ENCODE peak calls at places on chromosome 15, in five cellular contexts. One of them, this sample, is unnamed.

GRCh38 chr15:71810256-71811035 is at the start of gene NR2E3:
- DNase-seq in stimulated activated naive CD8-positive, alpha-beta T cell treated with anti-CD3 and anti-CD28 coated beads, Interleukin-15, Interleukin-2, amounts not matched to agents 100 U/mL and 50 U/mL, for 24 hours: no peak
- DNase-seq in C1 segment of cervical spinal cord: no peak
- DNase-seq in HL-60: no peak
- DNase-seq in GM12892: no peak
- DNase-seq in this sample: no peak

GRCh38 chr15:89860851-89861360 is 32.9 kb downstream of the AP3S2 start:
- DNase-seq in stimulated activated naive CD8-positive, alpha-beta T cell treated with anti-CD3 and anti-CD28 coated beads, Interleukin-15, Interleukin-2, amounts not matched to agents 100 U/mL and 50 U/mL, for 24 hours: no peak
- DNase-seq in HL-60: no peak
- DNase-seq in GM12892: no peak
- DNase-seq in C1 segment of cervical spinal cord: no peak
- DNase-seq in this sample: no peak

GRCh38 chr15:59917504-59918157 is 86.5 kb upstream of the FOXB1 start:
- DNase-seq in C1 segment of cervical spinal cord: no peak
- DNase-seq in HL-60: peak
- DNase-seq in GM12892: peak
- DNase-seq in stimulated activated naive CD8-positive, alpha-beta T cell treated with anti-CD3 and anti-CD28 coated beads, Interleukin-15, Interleukin-2, amounts not matched to agents 100 U/mL and 50 U/mL, for 24 hours: peak
- DNase-seq in this sample: peak

GRCh38 chr15:70578196-70578595 is 185.2 kb downstream of the UACA start:
- DNase-seq in C1 segment of cervical spinal cord: no peak
- DNase-seq in HL-60: no peak
- DNase-seq in stimulated activated naive CD8-positive, alpha-beta T cell treated with anti-CD3 and anti-CD28 coated beads, Interleukin-15, Interleukin-2, amounts not matched to agents 100 U/mL and 50 U/mL, for 24 hours: no peak
- DNase-seq in GM12892: no peak
- DNase-seq in this sample: no peak

GRCh38 chr15:72919936-72920455 is 132.3 kb upstream of the NEO1 start:
- DNase-seq in HL-60: no peak
- DNase-seq in stimulated activated naive CD8-positive, alpha-beta T cell treated with anti-CD3 and anti-CD28 coated beads, Interleukin-15, Interleukin-2, amounts not matched to agents 100 U/mL and 50 U/mL, for 24 hours: no peak
- DNase-seq in GM12892: no peak
- DNase-seq in C1 segment of cervical spinal cord: no peak
- DNase-seq in this sample: no peak

GRCh38 chr15:41492597-41493204 is 973 bp upstream of the ITPKA start:
- DNase-seq in HL-60: no peak
- DNase-seq in C1 segment of cervical spinal cord: no peak
- DNase-seq in GM12892: no peak
- DNase-seq in stimulated activated naive CD8-positive, alpha-beta T cell treated with anti-CD3 and anti-CD28 coated beads, Interleukin-15, Interleukin-2, amounts not matched to agents 100 U/mL and 50 U/mL, for 24 hours: no peak
- DNase-seq in this sample: no peak

GRCh38 chr15:101479851-101480612 is 9.5 kb downstream of the PCSK6 start:
- DNase-seq in GM12892: no peak
- DNase-seq in HL-60: no peak
- DNase-seq in stimulated activated naive CD8-positive, alpha-beta T cell treated with anti-CD3 and anti-CD28 coated beads, Interleukin-15, Interleukin-2, amounts not matched to agents 100 U/mL and 50 U/mL, for 24 hours: no peak
- DNase-seq in C1 segment of cervical spinal cord: no peak
- DNase-seq in this sample: peak

GRCh38 chr15:45425135-45425534 is 46.8 kb upstream of the GATM start:
- DNase-seq in HL-60: no peak
- DNase-seq in stimulated activated naive CD8-positive, alpha-beta T cell treated with anti-CD3 and anti-CD28 coated beads, Interleukin-15, Interleukin-2, amounts not matched to agents 100 U/mL and 50 U/mL, for 24 hours: no peak
- DNase-seq in C1 segment of cervical spinal cord: no peak
- DNase-seq in GM12892: no peak
- DNase-seq in this sample: no peak

GRCh38 chr15:41967506-41968206 is 4.7 kb downstream of the EHD4 start:
- DNase-seq in C1 segment of cervical spinal cord: no peak
- DNase-seq in GM12892: no peak
- DNase-seq in stimulated activated naive CD8-positive, alpha-beta T cell treated with anti-CD3 and anti-CD28 coated beads, Interleukin-15, Interleukin-2, amounts not matched to agents 100 U/mL and 50 U/mL, for 24 hours: no peak
- DNase-seq in HL-60: peak
- DNase-seq in this sample: no peak

GRCh38 chr15:79340315-79340602 is 29.3 kb downstream of the TMED3 start:
- DNase-seq in HL-60: no peak
- DNase-seq in stimulated activated naive CD8-positive, alpha-beta T cell treated with anti-CD3 and anti-CD28 coated beads, Interleukin-15, Interleukin-2, amounts not matched to agents 100 U/mL and 50 U/mL, for 24 hours: no peak
- DNase-seq in GM12892: no peak
- DNase-seq in C1 segment of cervical spinal cord: no peak
- DNase-seq in this sample: no peak

GRCh38 chr15:59299919-59300617 is 72.6 kb downstream of the MYO1E start:
- DNase-seq in stimulated activated naive CD8-positive, alpha-beta T cell treated with anti-CD3 and anti-CD28 coated beads, Interleukin-15, Interleukin-2, amounts not matched to agents 100 U/mL and 50 U/mL, for 24 hours: peak
- DNase-seq in HL-60: peak
- DNase-seq in C1 segment of cervical spinal cord: no peak
- DNase-seq in GM12892: peak
- DNase-seq in this sample: no peak

GRCh38 chr15:31373096-31373865 is 46.6 kb downstream of the KLF13 start:
- DNase-seq in HL-60: no peak
- DNase-seq in stimulated activated naive CD8-positive, alpha-beta T cell treated with anti-CD3 and anti-CD28 coated beads, Interleukin-15, Interleukin-2, amounts not matched to agents 100 U/mL and 50 U/mL, for 24 hours: no peak
- DNase-seq in GM12892: no peak
- DNase-seq in C1 segment of cervical spinal cord: no peak
- DNase-seq in this sample: no peak

GRCh38 chr15:38463893-38464292 is 10.0 kb downstream of the FAM98B start:
- DNase-seq in stimulated activated naive CD8-positive, alpha-beta T cell treated with anti-CD3 and anti-CD28 coated beads, Interleukin-15, Interleukin-2, amounts not matched to agents 100 U/mL and 50 U/mL, for 24 hours: no peak
- DNase-seq in GM12892: no peak
- DNase-seq in C1 segment of cervical spinal cord: no peak
- DNase-seq in HL-60: no peak
- DNase-seq in this sample: no peak

This sample was measured in dorsolateral prefrontal cortex.